ENCODE peak calls at places on chromosomes 2 and 18, in seven cellular contexts. One of them, this sample, is unnamed.
A peak's percentile ranks its signal among the peaks of the same experiment; 100 is the strongest.

GRCh38 chr2:228688007-228688645 is 506.6 kb upstream of the SPHKAP start:
- DNase-seq in stimulated activated CD4-positive, alpha-beta T cell treated with anti-CD3 and anti-CD28 coated beads, Interleukin-12 subunit alpha, Interleukin-12 subunit beta, amount 100 ng/mL, for 4 hours: no peak
- DNase-seq in neural crest cell: no peak
- DNase-seq in NCI-H2107: peak; percentile 39
- DNase-seq in dorsolateral prefrontal cortex: no peak
- DNase-seq in AG04449: no peak
- DNase-seq in fibroblast of the aortic adventitia: peak; percentile 12
- DNase-seq in this sample: no peak

GRCh38 chr2:237540223-237540775 is 26.1 kb upstream of the PRLH start:
- DNase-seq in stimulated activated CD4-positive, alpha-beta T cell treated with anti-CD3 and anti-CD28 coated beads, Interleukin-12 subunit alpha, Interleukin-12 subunit beta, amount 100 ng/mL, for 4 hours: no peak
- DNase-seq in neural crest cell: no peak
- DNase-seq in NCI-H2107: no peak
- DNase-seq in dorsolateral prefrontal cortex: no peak
- DNase-seq in AG04449: no peak
- DNase-seq in fibroblast of the aortic adventitia: no peak
- DNase-seq in this sample: no peak

GRCh38 chr2:240714747-240715725 is 23.4 kb downstream of the AQP12A start:
- DNase-seq in stimulated activated CD4-positive, alpha-beta T cell treated with anti-CD3 and anti-CD28 coated beads, Interleukin-12 subunit alpha, Interleukin-12 subunit beta, amount 100 ng/mL, for 4 hours: no peak
- DNase-seq in neural crest cell: no peak
- DNase-seq in NCI-H2107: no peak
- DNase-seq in dorsolateral prefrontal cortex: no peak
- DNase-seq in AG04449: no peak
- DNase-seq in fibroblast of the aortic adventitia: no peak
- DNase-seq in this sample: no peak

GRCh38 chr2:3214827-3215404 is 162.7 kb downstream of the EIPR1 start:
- DNase-seq in stimulated activated CD4-positive, alpha-beta T cell treated with anti-CD3 and anti-CD28 coated beads, Interleukin-12 subunit alpha, Interleukin-12 subunit beta, amount 100 ng/mL, for 4 hours: no peak
- DNase-seq in neural crest cell: no peak
- DNase-seq in NCI-H2107: no peak
- DNase-seq in dorsolateral prefrontal cortex: no peak
- DNase-seq in AG04449: no peak
- DNase-seq in fibroblast of the aortic adventitia: no peak
- DNase-seq in this sample: no peak

GRCh38 chr18:845152-845819 is 33.2 kb upstream of the YES1 start:
- DNase-seq in stimulated activated CD4-positive, alpha-beta T cell treated with anti-CD3 and anti-CD28 coated beads, Interleukin-12 subunit alpha, Interleukin-12 subunit beta, amount 100 ng/mL, for 4 hours: no peak
- DNase-seq in neural crest cell: no peak
- DNase-seq in NCI-H2107: no peak
- DNase-seq in dorsolateral prefrontal cortex: no peak
- DNase-seq in AG04449: no peak
- DNase-seq in fibroblast of the aortic adventitia: peak; percentile 97
- DNase-seq in this sample: peak; percentile 56

GRCh38 chr2:173898996-173899395 is 66.2 kb downstream of the SP3 start:
- DNase-seq in stimulated activated CD4-positive, alpha-beta T cell treated with anti-CD3 and anti-CD28 coated beads, Interleukin-12 subunit alpha, Interleukin-12 subunit beta, amount 100 ng/mL, for 4 hours: no peak
- DNase-seq in neural crest cell: no peak
- DNase-seq in NCI-H2107: no peak
- DNase-seq in dorsolateral prefrontal cortex: no peak
- DNase-seq in AG04449: no peak
- DNase-seq in fibroblast of the aortic adventitia: no peak
- DNase-seq in this sample: no peak

GRCh38 chr2:190407662-190408537 is at the start of gene MFSD6:
- DNase-seq in stimulated activated CD4-positive, alpha-beta T cell treated with anti-CD3 and anti-CD28 coated beads, Interleukin-12 subunit alpha, Interleukin-12 subunit beta, amount 100 ng/mL, for 4 hours: peak; percentile 58
- DNase-seq in neural crest cell: peak; percentile 9
- DNase-seq in NCI-H2107: peak; percentile 22
- DNase-seq in dorsolateral prefrontal cortex: peak; percentile 31
- DNase-seq in AG04449: no peak
- DNase-seq in fibroblast of the aortic adventitia: no peak
- DNase-seq in this sample: peak; percentile 7

GRCh38 chr2:145228506-145228905 is 708.6 kb upstream of the ZEB2 start:
- DNase-seq in stimulated activated CD4-positive, alpha-beta T cell treated with anti-CD3 and anti-CD28 coated beads, Interleukin-12 subunit alpha, Interleukin-12 subunit beta, amount 100 ng/mL, for 4 hours: no peak
- DNase-seq in neural crest cell: no peak
- DNase-seq in NCI-H2107: no peak
- DNase-seq in dorsolateral prefrontal cortex: no peak
- DNase-seq in AG04449: no peak
- DNase-seq in fibroblast of the aortic adventitia: peak; percentile 17
- DNase-seq in this sample: no peak

GRCh38 chr2:166451451-166451850 is 42.6 kb downstream of the SCN7A start:
- DNase-seq in stimulated activated CD4-positive, alpha-beta T cell treated with anti-CD3 and anti-CD28 coated beads, Interleukin-12 subunit alpha, Interleukin-12 subunit beta, amount 100 ng/mL, for 4 hours: no peak
- DNase-seq in neural crest cell: no peak
- DNase-seq in NCI-H2107: no peak
- DNase-seq in dorsolateral prefrontal cortex: no peak
- DNase-seq in AG04449: no peak
- DNase-seq in fibroblast of the aortic adventitia: no peak
- DNase-seq in this sample: no peak

GRCh38 chr2:183079335-183079775 is 808 bp downstream of the DUSP19 start:
- DNase-seq in stimulated activated CD4-positive, alpha-beta T cell treated with anti-CD3 and anti-CD28 coated beads, Interleukin-12 subunit alpha, Interleukin-12 subunit beta, amount 100 ng/mL, for 4 hours: no peak
- DNase-seq in neural crest cell: no peak
- DNase-seq in NCI-H2107: no peak
- DNase-seq in dorsolateral prefrontal cortex: no peak
- DNase-seq in AG04449: no peak
- DNase-seq in fibroblast of the aortic adventitia: peak; percentile 54
- DNase-seq in this sample: peak; percentile 5

GRCh38 chr18:74498712-74499629 is 2.8 kb downstream of the CNDP2 start:
- DNase-seq in stimulated activated CD4-positive, alpha-beta T cell treated with anti-CD3 and anti-CD28 coated beads, Interleukin-12 subunit alpha, Interleukin-12 subunit beta, amount 100 ng/mL, for 4 hours: peak; percentile 73
- DNase-seq in neural crest cell: no peak
- DNase-seq in NCI-H2107: peak; percentile 27
- DNase-seq in dorsolateral prefrontal cortex: no peak
- DNase-seq in AG04449: no peak
- DNase-seq in fibroblast of the aortic adventitia: peak; percentile 14
- DNase-seq in this sample: no peak

GRCh38 chr18:63999871-64000270 is 30.0 kb downstream of the SERPINB8 start:
- DNase-seq in stimulated activated CD4-positive, alpha-beta T cell treated with anti-CD3 and anti-CD28 coated beads, Interleukin-12 subunit alpha, Interleukin-12 subunit beta, amount 100 ng/mL, for 4 hours: no peak
- DNase-seq in neural crest cell: no peak
- DNase-seq in NCI-H2107: no peak
- DNase-seq in dorsolateral prefrontal cortex: no peak
- DNase-seq in AG04449: no peak
- DNase-seq in fibroblast of the aortic adventitia: no peak
- DNase-seq in this sample: no peak

GRCh38 chr2:232693344-232693743 is 3.8 kb upstream of the GIGYF2 start:
- DNase-seq in stimulated activated CD4-positive, alpha-beta T cell treated with anti-CD3 and anti-CD28 coated beads, Interleukin-12 subunit alpha, Interleukin-12 subunit beta, amount 100 ng/mL, for 4 hours: no peak
- DNase-seq in neural crest cell: no peak
- DNase-seq in NCI-H2107: no peak
- DNase-seq in dorsolateral prefrontal cortex: no peak
- DNase-seq in AG04449: no peak
- DNase-seq in fibroblast of the aortic adventitia: no peak
- DNase-seq in this sample: no peak

GRCh38 chr18:10850828-10851227 is 298.5 kb downstream of the PIEZO2 start:
- DNase-seq in stimulated activated CD4-positive, alpha-beta T cell treated with anti-CD3 and anti-CD28 coated beads, Interleukin-12 subunit alpha, Interleukin-12 subunit beta, amount 100 ng/mL, for 4 hours: no peak
- DNase-seq in neural crest cell: no peak
- DNase-seq in NCI-H2107: no peak
- DNase-seq in dorsolateral prefrontal cortex: no peak
- DNase-seq in AG04449: no peak
- DNase-seq in fibroblast of the aortic adventitia: peak; percentile 42
- DNase-seq in this sample: no peak

GRCh38 chr2:99488587-99488998 is 1.2 kb downstream of the REV1 start:
- DNase-seq in stimulated activated CD4-positive, alpha-beta T cell treated with anti-CD3 and anti-CD28 coated beads, Interleukin-12 subunit alpha, Interleukin-12 subunit beta, amount 100 ng/mL, for 4 hours: no peak
- DNase-seq in neural crest cell: no peak
- DNase-seq in NCI-H2107: no peak
- DNase-seq in dorsolateral prefrontal cortex: no peak
- DNase-seq in AG04449: no peak
- DNase-seq in fibroblast of the aortic adventitia: peak; percentile 42
- DNase-seq in this sample: peak; percentile 35

GRCh38 chr18:77059294-77059916 is 73.2 kb downstream of the MBP start:
- DNase-seq in stimulated activated CD4-positive, alpha-beta T cell treated with anti-CD3 and anti-CD28 coated beads, Interleukin-12 subunit alpha, Interleukin-12 subunit beta, amount 100 ng/mL, for 4 hours: no peak
- DNase-seq in neural crest cell: peak; percentile 50
- DNase-seq in NCI-H2107: peak; percentile 26
- DNase-seq in dorsolateral prefrontal cortex: no peak
- DNase-seq in AG04449: no peak
- DNase-seq in fibroblast of the aortic adventitia: peak; percentile 80
- DNase-seq in this sample: peak; percentile 68

GRCh38 chr2:26285931-26286330 is 41.2 kb downstream of the HADHB start:
- DNase-seq in stimulated activated CD4-positive, alpha-beta T cell treated with anti-CD3 and anti-CD28 coated beads, Interleukin-12 subunit alpha, Interleukin-12 subunit beta, amount 100 ng/mL, for 4 hours: no peak
- DNase-seq in neural crest cell: no peak
- DNase-seq in NCI-H2107: no peak
- DNase-seq in dorsolateral prefrontal cortex: no peak
- DNase-seq in AG04449: no peak
- DNase-seq in fibroblast of the aortic adventitia: no peak
- DNase-seq in this sample: no peak

GRCh38 chr2:230913406-230913805 is 11.6 kb downstream of the GPR55 start:
- DNase-seq in stimulated activated CD4-positive, alpha-beta T cell treated with anti-CD3 and anti-CD28 coated beads, Interleukin-12 subunit alpha, Interleukin-12 subunit beta, amount 100 ng/mL, for 4 hours: no peak
- DNase-seq in neural crest cell: no peak
- DNase-seq in NCI-H2107: no peak
- DNase-seq in dorsolateral prefrontal cortex: peak; percentile 52
- DNase-seq in AG04449: no peak
- DNase-seq in fibroblast of the aortic adventitia: peak; percentile 8
- DNase-seq in this sample: peak; percentile 61

GRCh38 chr2:200615247-200615646 is 29.4 kb downstream of the AOX1 start:
- DNase-seq in stimulated activated CD4-positive, alpha-beta T cell treated with anti-CD3 and anti-CD28 coated beads, Interleukin-12 subunit alpha, Interleukin-12 subunit beta, amount 100 ng/mL, for 4 hours: no peak
- DNase-seq in neural crest cell: no peak
- DNase-seq in NCI-H2107: no peak
- DNase-seq in dorsolateral prefrontal cortex: no peak
- DNase-seq in AG04449: no peak
- DNase-seq in fibroblast of the aortic adventitia: peak; percentile 62
- DNase-seq in this sample: peak; percentile 9

GRCh38 chr2:85737481-85737880 is 16.3 kb upstream of the ATOH8 start:
- DNase-seq in stimulated activated CD4-positive, alpha-beta T cell treated with anti-CD3 and anti-CD28 coated beads, Interleukin-12 subunit alpha, Interleukin-12 subunit beta, amount 100 ng/mL, for 4 hours: no peak
- DNase-seq in neural crest cell: no peak
- DNase-seq in NCI-H2107: no peak
- DNase-seq in dorsolateral prefrontal cortex: no peak
- DNase-seq in AG04449: peak; percentile 59
- DNase-seq in fibroblast of the aortic adventitia: peak; percentile 99
- DNase-seq in this sample: no peak